ENCODE peak calls at places on chromosomes 1 and 21, in four cellular contexts. A is GM12878, T is K562, C is IMR-90. H is an unnamed sample.

GRCh38 chr1:55720243-55720642 is 505.1 kb upstream of the USP24 start:
- DNase-seq in A (no peak), T (no peak), C (peak; percentile 42), H (no peak)

GRCh38 chr1:90613371-90613770 is 103.7 kb downstream of the BARHL2 start:
- DNase-seq in A (no peak), T (no peak), C (no peak), H (no peak)

GRCh38 chr21:43211085-43212071 is 42.6 kb downstream of the CRYAA start:
- DNase-seq in A (no peak), T (no peak), C (no peak), H (peak; percentile 56)

GRCh38 chr1:2274968-2275475 is 46.9 kb downstream of the SKI start:
- DNase-seq in A (no peak), T (no peak), C (no peak), H (no peak)

GRCh38 chr1:161973924-161974845 is 49.5 kb downstream of the OLFML2B start:
- DNase-seq in A (no peak), T (no peak), C (no peak), H (no peak)

GRCh38 chr1:202580604-202581003 is 129.7 kb downstream of the SYT2 start:
- DNase-seq in A (no peak), T (no peak), C (no peak), H (no peak)

GRCh38 chr1:36793452-36793851 is 240.9 kb downstream of the GRIK3 start:
- DNase-seq in A (no peak), T (no peak), C (no peak), H (no peak)

GRCh38 chr21:34644815-34645214 is 24.0 kb upstream of the CLIC6 start:
- DNase-seq in A (no peak), T (no peak), C (no peak), H (no peak)

GRCh38 chr1:117339866-117340357 is 27.3 kb upstream of the MAN1A2 start:
- DNase-seq in A (no peak), T (peak; percentile 66), C (peak; percentile 83), H (peak; percentile 16)

GRCh38 chr1:85188530-85188929 is 12.3 kb downstream of the SYDE2 start:
- DNase-seq in A (no peak), T (peak; percentile 8), C (no peak), H (no peak)

GRCh38 chr1:55320891-55321290 is 105.7 kb upstream of the USP24 start:
- DNase-seq in A (no peak), T (no peak), C (no peak), H (no peak)

GRCh38 chr1:228120351-228121091 is 11.4 kb upstream of the MRPL55 start:
- DNase-seq in A (no peak), T (no peak), C (peak; percentile 26), H (no peak)

GRCh38 chr1:88088481-88088880 is 595.6 kb upstream of the PKN2 start:
- DNase-seq in A (no peak), T (no peak), C (no peak), H (no peak)

GRCh38 chr1:27101696-27102095 is 53.2 kb downstream of the SLC9A1 start:
- DNase-seq in A (no peak), T (no peak), C (no peak), H (no peak)

GRCh38 chr1:18868801-18869424 is 9.5 kb upstream of the TAS1R2 start:
- DNase-seq in A (no peak), T (no peak), C (no peak), H (no peak)

DNA sequence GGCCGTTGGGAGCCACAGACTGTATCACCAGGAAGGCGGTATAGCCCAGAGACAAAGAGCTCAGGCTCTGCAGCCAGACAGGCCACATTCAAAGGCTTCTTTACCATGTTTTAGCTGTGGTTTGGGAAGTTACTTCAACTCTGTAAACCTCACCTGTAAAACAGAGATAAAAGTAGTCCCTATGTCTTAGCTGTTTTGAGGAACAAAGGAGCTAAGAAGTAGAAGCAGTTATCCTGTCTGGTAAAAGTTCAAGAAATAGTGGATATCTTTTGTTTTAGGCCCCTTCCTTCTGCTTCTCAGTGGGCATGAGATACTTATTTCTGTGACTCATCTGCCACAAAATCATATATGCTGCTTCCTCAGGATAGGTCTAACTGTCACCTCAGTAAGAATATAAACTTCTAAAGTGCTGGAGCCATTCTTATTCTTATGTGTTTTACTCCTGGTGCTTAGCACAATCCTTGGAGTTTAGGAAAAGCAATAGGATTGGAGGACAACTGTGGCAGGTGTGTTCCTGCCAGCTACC is 6.5 kb downstream of the CD34 start:
- DNase-seq in A (no peak), T (no peak), C (no peak), H (peak; percentile 29)
- TF ChIP-seq FOS in A (no peak), T (no peak), C (no peak), H (no peak)

DNA sequence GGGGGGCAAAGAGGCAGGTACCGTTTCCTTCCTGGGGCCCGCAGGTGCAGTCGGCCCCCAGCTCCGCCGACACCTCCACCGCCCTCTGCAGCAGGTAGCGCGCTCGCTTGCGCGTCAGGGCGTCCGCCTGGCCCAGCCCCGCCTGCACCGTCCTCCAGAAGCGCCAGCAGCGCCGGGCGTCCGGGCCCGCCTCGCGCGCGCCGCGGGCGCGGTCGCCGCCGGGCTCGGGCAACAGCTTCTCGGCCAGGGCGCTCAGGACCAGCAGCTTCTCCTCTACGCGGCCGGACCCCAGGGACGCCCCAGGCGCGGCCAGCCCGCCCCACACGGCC is 863 bp downstream of the TARBP1 start:
- DNase-seq in A (no peak), T (peak; percentile 71), C (peak; percentile 28), H (no peak)
- TF ChIP-seq POLR2A in A (peak; percentile 60), T (no peak), C (no peak), H (peak; percentile 32)

GRCh38 chr1:67855444-67855843 is 22.2 kb upstream of the GNG12 start:
- DNase-seq in A (no peak), T (no peak), C (peak; percentile 22), H (peak; percentile 83)

GRCh38 chr1:67850611-67851075 is 17.4 kb upstream of the GNG12 start:
- DNase-seq in A (no peak), T (no peak), C (peak; percentile 92), H (peak; percentile 97)

GRCh38 chr1:67851800-67852199 is 18.5 kb upstream of the GNG12 start:
- DNase-seq in A (no peak), T (no peak), C (no peak), H (no peak)

GRCh38 chr1:67855944-67856343 is 22.7 kb upstream of the GNG12 start:
- DNase-seq in A (no peak), T (no peak), C (peak; percentile 84), H (peak; percentile 83)

GRCh38 chr1:67853704-67854103 is 20.4 kb upstream of the GNG12 start:
- DNase-seq in A (no peak), T (peak; percentile 77), C (peak; percentile 86), H (peak; percentile 89)
- TF ChIP-seq FOS in A (no peak), T (no peak), C (no peak), H (no peak)

DNA sequence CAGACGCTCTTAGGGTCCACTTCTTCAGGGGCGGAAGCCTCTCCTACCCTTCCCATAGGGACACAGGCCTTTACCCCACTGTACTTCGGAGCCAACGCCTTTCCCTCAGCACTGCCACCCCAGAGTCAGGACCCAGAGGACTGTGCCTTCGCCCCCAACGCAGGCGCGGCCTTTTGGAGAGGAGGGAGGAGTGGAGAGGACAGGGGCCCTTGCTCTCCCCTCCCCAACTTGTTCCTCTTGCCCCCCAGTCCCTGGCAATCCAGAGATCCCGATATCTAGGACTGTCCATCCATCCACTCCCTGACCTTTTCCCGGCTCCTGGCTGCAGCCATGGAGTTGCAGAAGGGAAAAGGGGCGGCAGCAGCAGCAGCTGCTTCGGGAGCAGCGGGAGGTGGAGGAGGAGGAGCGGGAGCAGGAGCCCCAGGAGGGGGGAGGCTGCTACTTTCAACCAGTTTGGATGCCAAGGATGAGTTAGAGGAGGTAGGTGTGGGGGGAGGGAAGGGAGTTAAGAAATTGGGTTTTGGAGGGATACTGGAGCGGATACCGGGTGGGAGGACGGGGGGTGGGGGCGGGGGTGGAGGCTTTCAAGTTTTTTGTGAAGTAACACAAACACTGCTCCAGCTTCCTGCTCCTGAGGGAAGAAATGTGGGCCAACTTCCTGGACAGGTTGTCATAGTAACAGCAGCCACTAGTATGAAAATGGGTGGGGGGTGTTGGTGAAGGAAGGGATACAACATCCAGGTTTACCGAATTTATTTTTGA is 636 bp downstream of the INTS3 start:
- DNase-seq in A (no peak), T (peak; percentile 47), C (peak; percentile 48), H (peak; percentile 48)
- TF ChIP-seq POLR2A in A (no peak), T (no peak), C (no peak), H (no peak)

GRCh38 chr21:38985423-38986378 is 180.0 kb downstream of the ETS2 start:
- DNase-seq in A (peak; percentile 12), T (peak; percentile 94), C (peak; percentile 93), H (no peak)
- TF ChIP-seq FOS in A (no peak), T (no peak), C (no peak), H (no peak)

DNA sequence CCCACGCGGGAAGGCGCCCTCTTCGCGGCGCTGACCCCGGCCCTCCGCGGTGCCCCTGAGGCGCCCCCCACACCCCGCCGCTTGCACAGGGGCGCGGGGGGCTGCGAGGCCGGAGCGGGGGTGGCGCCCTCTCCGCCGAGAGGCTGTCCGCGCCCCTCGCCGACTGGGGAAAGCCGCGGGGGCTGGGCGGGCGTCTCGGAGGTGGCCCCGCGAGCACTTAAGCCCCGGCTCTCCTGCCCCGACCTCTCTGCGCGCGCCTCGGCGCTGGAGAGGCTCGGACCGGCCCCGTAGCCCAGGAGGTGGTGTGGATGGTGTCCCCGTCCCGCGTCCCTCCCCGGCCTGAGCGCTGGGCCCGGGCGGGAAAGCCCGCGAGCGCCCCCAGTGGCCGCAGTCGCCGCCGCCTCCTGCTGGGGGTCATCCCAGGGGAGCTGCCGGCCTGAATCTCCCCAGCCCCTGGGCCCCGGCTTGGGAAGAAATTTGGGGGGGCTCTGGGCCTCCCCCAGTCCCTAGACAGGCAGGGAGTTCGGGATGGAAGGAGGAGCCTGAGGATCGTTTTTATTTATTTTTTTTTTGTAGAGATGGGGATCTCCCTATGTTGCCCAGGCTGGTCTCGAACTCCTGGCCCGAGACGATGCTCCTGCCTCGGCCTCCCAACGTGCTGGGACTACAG is 1.9 kb upstream of the HES4 start:
- DNase-seq in A (no peak), T (peak; percentile 89), C (peak; percentile 51), H (peak; percentile 65)
- TF ChIP-seq POLR2A in A (peak; percentile 62), T (peak; percentile 64), C (peak; percentile 63), H (no peak)

GRCh38 chr1:28761189-28761588 is 24.4 kb downstream of the YTHDF2 start:
- DNase-seq in A (no peak), T (no peak), C (no peak), H (no peak)

GRCh38 chr1:28755701-28756100 is 19.0 kb downstream of the YTHDF2 start:
- DNase-seq in A (no peak), T (no peak), C (peak; percentile 31), H (no peak)

GRCh38 chr1:28758420-28758819 is 21.7 kb downstream of the YTHDF2 start:
- DNase-seq in A (no peak), T (no peak), C (no peak), H (no peak)

GRCh38 chr1:28759257-28759656 is 22.5 kb downstream of the YTHDF2 start:
- DNase-seq in A (no peak), T (no peak), C (no peak), H (no peak)

GRCh38 chr1:28756846-28757245 is 20.1 kb downstream of the YTHDF2 start:
- DNase-seq in A (no peak), T (no peak), C (no peak), H (peak; percentile 28)
- TF ChIP-seq FOS in A (no peak), T (no peak), C (no peak), H (no peak)